ENCODE peak calls at places on chromosome 10, in ten cellular contexts. H is uterus; P is ELF-1; V is stimulated activated CD4-positive, alpha-beta T cell treated with anti-CD3 and anti-CD28 coated beads, Interleukin-12 subunit alpha, Interleukin-12 subunit beta, amount 100 ng/mL, for 4 hours; Y is T follicular helper cell; G is LHCN-M2; C is activated T-cell treated with anti-CD3 and anti-CD28 coated beads for 1 hour; Q is Calu3; A is glomerular endothelial cell; R is GM06990. S is an unnamed sample.

GRCh38 chr10:68796609-68797008 is 30.7 kb upstream of the STOX1 start:
- DNase-seq in H (no peak), P (no peak), V (no peak), Y (no peak), G (no peak), C (no peak), Q (no peak), A (no peak), R (no peak), S (no peak)

GRCh38 chr10:9709849-9710248 is 1307.8 kb upstream of the CELF2 start:
- DNase-seq in H (no peak), P (no peak), V (no peak), Y (no peak), G (peak), C (no peak), Q (no peak), A (no peak), R (no peak), S (no peak)

GRCh38 chr10:12874501-12874900 is 127.0 kb downstream of the CCDC3 start:
- DNase-seq in H (no peak), P (no peak), V (no peak), Y (no peak), G (no peak), C (no peak), Q (no peak), A (no peak), R (no peak), S (no peak)

GRCh38 chr10:48649349-48649944 is 35.2 kb upstream of the WDFY4 start:
- DNase-seq in H (no peak), P (no peak), V (no peak), Y (no peak), G (peak), C (no peak), Q (no peak), A (no peak), R (no peak), S (no peak)

GRCh38 chr10:97494863-97495506 is 3.2 kb downstream of the MMS19 start:
- DNase-seq in H (no peak), P (peak), V (no peak), Y (peak), G (no peak), C (no peak), Q (no peak), A (no peak), R (no peak), S (no peak)

GRCh38 chr10:11080564-11080984 is 62.9 kb downstream of the CELF2 start:
- DNase-seq in H (no peak), P (no peak), V (no peak), Y (no peak), G (peak), C (no peak), Q (no peak), A (no peak), R (peak), S (no peak)

GRCh38 chr10:130568246-130568645 is 432.1 kb downstream of the GLRX3 start:
- DNase-seq in H (no peak), P (no peak), V (no peak), Y (no peak), G (no peak), C (no peak), Q (no peak), A (no peak), R (no peak), S (no peak)

GRCh38 chr10:26624017-26624416 is 73.5 kb upstream of the PDSS1 start:
- DNase-seq in H (no peak), P (no peak), V (no peak), Y (no peak), G (no peak), C (no peak), Q (no peak), A (no peak), R (no peak), S (no peak)

S was measured in CMK.